ENCODE peak calls at places on chromosome 6, in nine cellular contexts. One of them, this sample, is unnamed. For H3K4me1 and H3K36me3, the result is how much of the 10 kb centered on the place peaks cover.

GRCh38 chr6:14092861-14093789 is 24.4 kb upstream of the CD83 start:
- DNase-seq in GM23248: no peak
- DNase-seq in Peyer's patch: no peak
- DNase-seq in trophoblast cell: no peak
- DNase-seq in heart right ventricle: no peak
- DNase-seq in astrocyte: peak
- DNase-seq in cardiac muscle cell: no peak
- DNase-seq in HAP-1: no peak
- DNase-seq in mucosa of descending colon: no peak
- DNase-seq in this sample: no peak

GRCh38 chr6:168225471-168225901 is 94.1 kb downstream of the DACT2 start:
- DNase-seq in GM23248: peak
- DNase-seq in Peyer's patch: no peak
- DNase-seq in trophoblast cell: peak
- DNase-seq in heart right ventricle: peak
- DNase-seq in astrocyte: no peak
- DNase-seq in cardiac muscle cell: no peak
- DNase-seq in HAP-1: no peak
- DNase-seq in mucosa of descending colon: peak
- DNase-seq in this sample: no peak

GRCh38 chr6:46676604-46677313 is 10.9 kb upstream of the TDRD6 start:
- DNase-seq in GM23248: no peak
- DNase-seq in Peyer's patch: no peak
- DNase-seq in trophoblast cell: peak
- DNase-seq in heart right ventricle: no peak
- DNase-seq in astrocyte: no peak
- DNase-seq in cardiac muscle cell: peak
- DNase-seq in HAP-1: no peak
- DNase-seq in mucosa of descending colon: no peak
- DNase-seq in this sample: no peak

GRCh38 chr6:149840345-149841075 is 23.6 kb downstream of the LRP11 start:
- DNase-seq in GM23248: peak
- DNase-seq in Peyer's patch: peak
- DNase-seq in trophoblast cell: peak
- DNase-seq in heart right ventricle: peak
- DNase-seq in astrocyte: peak
- DNase-seq in cardiac muscle cell: peak
- DNase-seq in HAP-1: peak
- DNase-seq in mucosa of descending colon: peak
- DNase-seq in this sample: peak

GRCh38 chr6:142444388-142444787 is 142.6 kb downstream of the ADGRG6 start:
- DNase-seq in GM23248: peak
- DNase-seq in Peyer's patch: no peak
- DNase-seq in trophoblast cell: no peak
- DNase-seq in heart right ventricle: no peak
- DNase-seq in astrocyte: peak
- DNase-seq in cardiac muscle cell: no peak
- DNase-seq in HAP-1: no peak
- DNase-seq in mucosa of descending colon: no peak
- DNase-seq in this sample: no peak

GRCh38 chr6:84258268-84258667 is 30.8 kb upstream of the CEP162 start:
- DNase-seq in GM23248: peak
- DNase-seq in Peyer's patch: no peak
- DNase-seq in trophoblast cell: no peak
- DNase-seq in heart right ventricle: no peak
- DNase-seq in astrocyte: no peak
- DNase-seq in cardiac muscle cell: peak
- DNase-seq in HAP-1: no peak
- DNase-seq in mucosa of descending colon: no peak
- DNase-seq in this sample: no peak

GRCh38 chr6:26197736-26198625 is 110.8 kb downstream of the HFE start:
- DNase-seq in GM23248: peak
- DNase-seq in Peyer's patch: peak
- DNase-seq in trophoblast cell: peak
- DNase-seq in heart right ventricle: no peak
- DNase-seq in astrocyte: no peak
- DNase-seq in cardiac muscle cell: peak
- DNase-seq in HAP-1: peak
- DNase-seq in mucosa of descending colon: peak
- DNase-seq in this sample: no peak

GRCh38 chr6:101199441-101199840 is 194.1 kb upstream of the GRIK2 start:
- DNase-seq in GM23248: no peak
- DNase-seq in Peyer's patch: no peak
- DNase-seq in trophoblast cell: no peak
- DNase-seq in heart right ventricle: no peak
- DNase-seq in astrocyte: no peak
- DNase-seq in cardiac muscle cell: no peak
- DNase-seq in HAP-1: no peak
- DNase-seq in mucosa of descending colon: no peak
- DNase-seq in this sample: no peak

GRCh38 chr6:114100421-114100820 is 129.5 kb upstream of the HDAC2 start:
- DNase-seq in GM23248: peak
- DNase-seq in Peyer's patch: no peak
- DNase-seq in trophoblast cell: no peak
- DNase-seq in heart right ventricle: no peak
- DNase-seq in astrocyte: peak
- DNase-seq in cardiac muscle cell: no peak
- DNase-seq in HAP-1: no peak
- DNase-seq in mucosa of descending colon: no peak
- DNase-seq in this sample: no peak

GRCh38 chr6:81228912-81229540 is 523.5 kb downstream of the TENT5A start:
- DNase-seq in GM23248: peak
- DNase-seq in Peyer's patch: no peak
- DNase-seq in trophoblast cell: peak
- DNase-seq in heart right ventricle: no peak
- DNase-seq in astrocyte: peak
- DNase-seq in cardiac muscle cell: no peak
- DNase-seq in HAP-1: no peak
- DNase-seq in mucosa of descending colon: no peak
- DNase-seq in this sample: no peak

GRCh38 chr6:25050356-25050755 is 114.6 kb upstream of the RIPOR2 start:
- DNase-seq in GM23248: peak
- DNase-seq in Peyer's patch: no peak
- DNase-seq in trophoblast cell: peak
- DNase-seq in heart right ventricle: no peak
- DNase-seq in astrocyte: peak
- DNase-seq in cardiac muscle cell: no peak
- DNase-seq in HAP-1: peak
- DNase-seq in mucosa of descending colon: no peak
- DNase-seq in this sample: no peak

GRCh38 chr6:125787791-125788190 is 3.0 kb upstream of the NCOA7 start:
- DNase-seq in GM23248: peak
- DNase-seq in Peyer's patch: no peak
- DNase-seq in trophoblast cell: peak
- DNase-seq in heart right ventricle: no peak
- DNase-seq in astrocyte: no peak
- DNase-seq in cardiac muscle cell: no peak
- DNase-seq in HAP-1: peak
- DNase-seq in mucosa of descending colon: no peak
- DNase-seq in this sample: no peak

GRCh38 chr6:126907312-126907711 is 211.2 kb upstream of the RSPO3 start:
- DNase-seq in GM23248: no peak
- DNase-seq in Peyer's patch: no peak
- DNase-seq in trophoblast cell: no peak
- DNase-seq in heart right ventricle: no peak
- DNase-seq in astrocyte: no peak
- DNase-seq in cardiac muscle cell: no peak
- DNase-seq in HAP-1: no peak
- DNase-seq in mucosa of descending colon: no peak
- DNase-seq in this sample: no peak

GRCh38 chr6:137717074-137718073 is 149.7 kb upstream of the TNFAIP3 start:
- DNase-seq in GM23248: no peak
- DNase-seq in Peyer's patch: peak
- DNase-seq in trophoblast cell: peak
- DNase-seq in heart right ventricle: no peak
- DNase-seq in astrocyte: peak
- DNase-seq in cardiac muscle cell: no peak
- DNase-seq in HAP-1: no peak
- DNase-seq in mucosa of descending colon: no peak
- DNase-seq in this sample: no peak

GRCh38 chr6:144912474-144912873 is 627.3 kb downstream of the UTRN start:
- DNase-seq in GM23248: peak
- DNase-seq in Peyer's patch: no peak
- DNase-seq in trophoblast cell: peak
- DNase-seq in heart right ventricle: no peak
- DNase-seq in astrocyte: peak
- DNase-seq in cardiac muscle cell: no peak
- DNase-seq in HAP-1: peak
- DNase-seq in mucosa of descending colon: no peak
- DNase-seq in this sample: no peak

GRCh38 chr6:148379966-148380653 is 37.5 kb downstream of the SASH1 start:
- DNase-seq in GM23248: peak
- DNase-seq in Peyer's patch: no peak
- DNase-seq in trophoblast cell: peak
- DNase-seq in heart right ventricle: no peak
- DNase-seq in astrocyte: peak
- DNase-seq in cardiac muscle cell: no peak
- DNase-seq in HAP-1: no peak
- DNase-seq in mucosa of descending colon: no peak
- DNase-seq in this sample: peak

GRCh38 chr6:149766156-149766768 is 16.7 kb downstream of the PCMT1 start:
- DNase-seq in GM23248: peak
- DNase-seq in Peyer's patch: no peak
- DNase-seq in trophoblast cell: no peak
- DNase-seq in heart right ventricle: peak
- DNase-seq in astrocyte: peak
- DNase-seq in cardiac muscle cell: no peak
- DNase-seq in HAP-1: no peak
- DNase-seq in mucosa of descending colon: no peak
- DNase-seq in this sample: no peak

DNA sequence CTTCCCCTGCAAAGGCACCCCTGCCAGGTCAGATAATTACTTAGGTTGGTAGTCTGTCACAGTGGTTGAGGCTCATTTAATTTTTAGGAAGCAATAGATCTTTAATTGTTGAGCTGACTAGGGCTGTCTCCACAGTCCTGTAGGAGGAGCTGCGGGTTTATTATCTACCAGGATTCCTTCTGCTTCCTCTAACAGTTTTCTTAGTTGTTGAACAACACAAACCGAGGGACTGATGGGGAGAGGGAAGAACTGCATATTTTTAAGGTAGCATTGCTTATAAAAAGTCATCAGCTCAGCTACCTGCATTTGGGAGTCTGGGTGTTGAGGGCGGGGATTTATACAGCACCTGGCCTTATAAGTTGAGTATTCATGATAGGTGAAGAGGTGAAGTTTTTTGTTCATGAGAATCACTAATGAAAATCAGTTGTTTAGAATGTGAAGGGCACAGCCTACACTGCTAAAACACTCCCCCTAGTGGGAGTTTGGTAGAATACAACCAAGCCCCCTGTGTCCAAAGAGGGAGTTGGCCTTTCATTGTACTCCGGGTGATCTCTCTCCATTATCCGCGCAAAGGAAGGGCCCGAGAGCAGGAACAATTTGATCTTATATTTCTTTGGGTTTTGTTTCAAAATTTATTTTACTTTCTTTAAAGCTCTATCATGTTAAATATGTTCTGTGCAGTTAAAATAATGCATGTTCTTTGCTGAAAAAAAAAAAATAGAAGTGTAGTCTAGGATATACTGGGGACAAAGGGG is 69.6 kb downstream of the SSR1 start:
- DNase-seq in GM23248: peak
- DNase-seq in Peyer's patch: peak
- DNase-seq in trophoblast cell: peak
- DNase-seq in heart right ventricle: peak
- DNase-seq in astrocyte: peak
- DNase-seq in cardiac muscle cell: peak
- DNase-seq in HAP-1: peak
- DNase-seq in mucosa of descending colon: no peak
- DNase-seq in this sample: no peak
- H3K4me3 ChIP-seq in GM23248: no peak
- H3K4me3 ChIP-seq in Peyer's patch: no peak
- H3K4me3 ChIP-seq in trophoblast cell: no peak
- H3K4me3 ChIP-seq in heart right ventricle: no peak
- H3K4me3 ChIP-seq in astrocyte: no peak
- H3K4me3 ChIP-seq in cardiac muscle cell: no peak
- H3K4me3 ChIP-seq in HAP-1: no peak
- H3K4me3 ChIP-seq in mucosa of descending colon: no peak
- H3K4me3 ChIP-seq in this sample: no peak

GRCh38 chr6:119337252-119337651 is 12.3 kb downstream of the MAN1A1 start:
- DNase-seq in GM23248: no peak
- DNase-seq in Peyer's patch: no peak
- DNase-seq in trophoblast cell: no peak
- DNase-seq in heart right ventricle: no peak
- DNase-seq in astrocyte: no peak
- DNase-seq in cardiac muscle cell: no peak
- DNase-seq in HAP-1: no peak
- DNase-seq in mucosa of descending colon: no peak
- DNase-seq in this sample: no peak
- H3K4me1 ChIP-seq in GM23248: under half
- H3K4me1 ChIP-seq in Peyer's patch: under half
- H3K4me1 ChIP-seq in trophoblast cell: under half
- H3K4me1 ChIP-seq in heart right ventricle: half or more
- H3K4me1 ChIP-seq in astrocyte: under half
- H3K4me1 ChIP-seq in cardiac muscle cell: under half
- H3K4me1 ChIP-seq in HAP-1: under half
- H3K4me1 ChIP-seq in mucosa of descending colon: under half
- H3K4me1 ChIP-seq in this sample: under half

GRCh38 chr6:159778131-159778530 is 11.3 kb downstream of the TCP1 start:
- DNase-seq in GM23248: no peak
- DNase-seq in Peyer's patch: no peak
- DNase-seq in trophoblast cell: peak
- DNase-seq in heart right ventricle: no peak
- DNase-seq in astrocyte: no peak
- DNase-seq in cardiac muscle cell: no peak
- DNase-seq in HAP-1: no peak
- DNase-seq in mucosa of descending colon: no peak
- DNase-seq in this sample: no peak
- H3K36me3 ChIP-seq in GM23248: half or more
- H3K36me3 ChIP-seq in Peyer's patch: under half
- H3K36me3 ChIP-seq in trophoblast cell: under half
- H3K36me3 ChIP-seq in heart right ventricle: half or more
- H3K36me3 ChIP-seq in astrocyte: half or more
- H3K36me3 ChIP-seq in cardiac muscle cell: half or more
- H3K36me3 ChIP-seq in HAP-1: half or more
- H3K36me3 ChIP-seq in mucosa of descending colon: under half
- H3K36me3 ChIP-seq in this sample: half or more

DNA sequence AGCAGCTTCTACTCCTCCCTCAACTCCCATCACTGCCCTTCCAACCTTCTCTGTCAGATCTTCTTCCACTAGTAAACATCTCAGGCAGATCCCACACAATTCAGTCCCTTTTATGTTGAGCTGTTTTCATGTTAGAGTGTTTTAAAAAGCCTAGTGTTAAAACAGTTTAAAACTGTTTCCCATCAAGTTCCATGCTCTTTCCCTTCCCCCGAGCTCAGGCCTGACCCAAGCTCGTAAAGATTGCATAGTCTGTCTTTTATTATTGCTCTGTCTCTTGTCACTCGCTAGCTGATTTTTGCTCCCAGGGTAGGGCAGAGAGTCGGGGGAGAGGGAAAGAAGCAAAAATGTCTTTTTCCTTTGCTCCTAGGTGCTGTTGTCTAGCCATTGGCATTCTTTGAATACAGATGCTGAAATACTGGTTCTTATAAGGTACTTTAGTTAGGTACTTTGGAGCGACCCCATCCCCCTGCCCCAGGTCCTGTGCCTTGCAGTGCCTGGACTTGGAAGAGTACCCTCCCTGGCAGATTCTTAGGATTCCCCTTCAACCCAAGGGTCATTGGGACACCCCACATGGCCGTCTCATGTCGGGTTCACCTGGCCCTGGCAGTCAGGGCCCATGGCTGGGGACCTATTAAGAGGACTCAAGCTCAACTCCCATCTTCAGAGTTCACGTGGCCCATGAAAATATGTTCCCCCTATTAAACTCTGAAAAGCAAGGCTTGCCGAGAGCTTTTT is 101.2 kb upstream of the ARMC2 start:
- DNase-seq in GM23248: no peak
- DNase-seq in Peyer's patch: no peak
- DNase-seq in trophoblast cell: peak
- DNase-seq in heart right ventricle: no peak
- DNase-seq in astrocyte: no peak
- DNase-seq in cardiac muscle cell: no peak
- DNase-seq in HAP-1: no peak
- DNase-seq in mucosa of descending colon: no peak
- DNase-seq in this sample: no peak
- H3K4me3 ChIP-seq in GM23248: no peak
- H3K4me3 ChIP-seq in Peyer's patch: no peak
- H3K4me3 ChIP-seq in trophoblast cell: no peak
- H3K4me3 ChIP-seq in heart right ventricle: no peak
- H3K4me3 ChIP-seq in astrocyte: no peak
- H3K4me3 ChIP-seq in cardiac muscle cell: no peak
- H3K4me3 ChIP-seq in HAP-1: no peak
- H3K4me3 ChIP-seq in mucosa of descending colon: no peak
- H3K4me3 ChIP-seq in this sample: no peak

This sample was measured in psoas muscle.